ENCODE peak calls at places on chromosome 20, in four cellular contexts. I, F, N and D are unnamed samples.
A peak's percentile ranks its signal among the peaks of the same experiment; 100 is the strongest.

GRCh38 chr20:59891581-59891980 is 41.9 kb downstream of the SYCP2 start:
- DNase-seq in I (no peak), F (no peak), N (no peak), D (no peak)

GRCh38 chr20:53503517-53503919 is 90.1 kb downstream of the ZNF217 start:
- DNase-seq in I (no peak), F (no peak), N (no peak), D (no peak)

GRCh38 chr20:4256886-4257285 is 241.5 kb upstream of the RNF24 start:
- DNase-seq in I (no peak), F (no peak), N (no peak), D (no peak)

GRCh38 chr20:49951160-49951559 is 15.0 kb downstream of the RNF114 start:
- DNase-seq in I (no peak), F (no peak), N (no peak), D (no peak)

GRCh38 chr20:17653835-17654648 is 28.0 kb downstream of the RRBP1 start:
- DNase-seq in I (no peak), F (no peak), N (no peak), D (no peak)

GRCh38 chr20:38098952-38099351 is 65.4 kb downstream of the RPRD1B start:
- DNase-seq in I (no peak), F (no peak), N (no peak), D (no peak)

GRCh38 chr20:58661298-58662141 is 10.4 kb downstream of the STX16 start:
- DNase-seq in I (peak; percentile 2), F (peak; percentile 80), N (no peak), D (no peak)

GRCh38 chr20:37932074-37932473 is 29.1 kb downstream of the VSTM2L start:
- DNase-seq in I (no peak), F (no peak), N (no peak), D (no peak)

GRCh38 chr20:50886184-50886790 is 45.0 kb downstream of the ADNP start:
- DNase-seq in I (no peak), F (no peak), N (no peak), D (no peak)

GRCh38 chr20:37406010-37406998 is 60.4 kb downstream of the SRC start:
- DNase-seq in I (peak; percentile 38), F (no peak), N (no peak), D (peak; percentile 80)

GRCh38 chr20:57707320-57707719 is 2.5 kb downstream of the PMEPA1 start:
- DNase-seq in I (no peak), F (no peak), N (no peak), D (no peak)

GRCh38 chr20:58293453-58293852 is 16.1 kb upstream of the RAB22A start:
- DNase-seq in I (no peak), F (no peak), N (no peak), D (no peak)

GRCh38 chr20:10843161-10843711 is 169.4 kb upstream of the JAG1 start:
- DNase-seq in I (no peak), F (no peak), N (no peak), D (no peak)

GRCh38 chr20:46034039-46034438 is 5.0 kb downstream of the SLC12A5 start:
- DNase-seq in I (no peak), F (no peak), N (no peak), D (no peak)

GRCh38 chr20:45783656-45784294 is 7.9 kb downstream of the WFDC3 start:
- DNase-seq in I (peak; percentile 50), F (no peak), N (no peak), D (no peak)

GRCh38 chr20:15784020-15784419 is 789.2 kb downstream of the KIF16B start:
- DNase-seq in I (no peak), F (no peak), N (no peak), D (no peak)

GRCh38 chr20:10322073-10323012 is 103.7 kb downstream of the SNAP25 start:
- DNase-seq in I (no peak), F (no peak), N (no peak), D (no peak)

GRCh38 chr20:17227199-17227535 is 327 bp downstream of the PCSK2 start:
- DNase-seq in I (no peak), F (no peak), N (no peak), D (no peak)

GRCh38 chr20:61564628-61565027 is 312.6 kb downstream of the CDH4 start:
- DNase-seq in I (no peak), F (no peak), N (no peak), D (no peak)

GRCh38 chr20:37984018-37984785 is 49.1 kb downstream of the TTI1 start:
- DNase-seq in I (no peak), F (no peak), N (no peak), D (no peak)

GRCh38 chr20:4937422-4938319 is 63.6 kb downstream of the SLC23A2 start:
- DNase-seq in I (peak; percentile 25), F (no peak), N (no peak), D (no peak)

GRCh38 chr20:40080059-40080652 is 608.9 kb downstream of the MAFB start:
- DNase-seq in I (peak; percentile 9), F (no peak), N (no peak), D (no peak)
- H3K4me3 ChIP-seq in I (no peak overlapping the region), F (no peak overlapping the region), N (no peak overlapping the region), D (no peak overlapping the region)

DNA sequence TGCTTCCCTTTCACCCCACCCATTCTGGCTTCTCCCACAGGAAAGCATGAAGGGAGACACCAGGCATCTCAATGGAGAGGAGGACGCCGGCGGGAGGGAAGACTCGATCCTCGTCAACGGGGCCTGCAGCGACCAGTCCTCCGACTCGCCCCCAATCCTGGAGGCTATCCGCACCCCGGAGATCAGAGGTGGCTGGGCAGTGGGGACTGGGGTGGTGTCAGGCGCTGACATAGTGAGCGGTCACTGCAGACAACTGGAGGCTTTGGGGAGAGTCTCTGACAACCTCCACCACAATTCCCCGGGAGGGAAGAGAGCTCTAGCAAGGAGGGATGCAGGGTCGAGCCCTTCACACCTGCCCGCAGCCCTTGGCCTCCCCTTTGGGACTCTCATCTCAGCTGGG is 18.1 kb downstream of the DNMT3B start:
- DNase-seq in I (no peak), F (no peak), N (no peak), D (no peak)
- H3K36me3 ChIP-seq in I (no peaks in the 10 kb centered on the region), F (no peaks in the 10 kb centered on the region), N (no peaks in the 10 kb centered on the region), D (no peaks in the 10 kb centered on the region)

GRCh38 chr20:21398505-21399057 is 1.3 kb upstream of the NKX2-4 start:
- DNase-seq in I (no peak), F (no peak), N (no peak), D (no peak)
- H3K27me3 ChIP-seq in I (peaks cover 82% of the 10 kb centered on the region), F (peaks cover 47% of the 10 kb centered on the region), N (peaks cover 13% of the 10 kb centered on the region), D (no peaks in the 10 kb centered on the region)

GRCh38 chr20:34084227-34084923 is 27.7 kb downstream of the EIF2S2 start:
- DNase-seq in I (no peak), F (no peak), N (no peak), D (no peak)
- H3K4me3 ChIP-seq in I (no peak overlapping the region), F (no peak overlapping the region), N (no peak overlapping the region), D (no peak overlapping the region)

DNA sequence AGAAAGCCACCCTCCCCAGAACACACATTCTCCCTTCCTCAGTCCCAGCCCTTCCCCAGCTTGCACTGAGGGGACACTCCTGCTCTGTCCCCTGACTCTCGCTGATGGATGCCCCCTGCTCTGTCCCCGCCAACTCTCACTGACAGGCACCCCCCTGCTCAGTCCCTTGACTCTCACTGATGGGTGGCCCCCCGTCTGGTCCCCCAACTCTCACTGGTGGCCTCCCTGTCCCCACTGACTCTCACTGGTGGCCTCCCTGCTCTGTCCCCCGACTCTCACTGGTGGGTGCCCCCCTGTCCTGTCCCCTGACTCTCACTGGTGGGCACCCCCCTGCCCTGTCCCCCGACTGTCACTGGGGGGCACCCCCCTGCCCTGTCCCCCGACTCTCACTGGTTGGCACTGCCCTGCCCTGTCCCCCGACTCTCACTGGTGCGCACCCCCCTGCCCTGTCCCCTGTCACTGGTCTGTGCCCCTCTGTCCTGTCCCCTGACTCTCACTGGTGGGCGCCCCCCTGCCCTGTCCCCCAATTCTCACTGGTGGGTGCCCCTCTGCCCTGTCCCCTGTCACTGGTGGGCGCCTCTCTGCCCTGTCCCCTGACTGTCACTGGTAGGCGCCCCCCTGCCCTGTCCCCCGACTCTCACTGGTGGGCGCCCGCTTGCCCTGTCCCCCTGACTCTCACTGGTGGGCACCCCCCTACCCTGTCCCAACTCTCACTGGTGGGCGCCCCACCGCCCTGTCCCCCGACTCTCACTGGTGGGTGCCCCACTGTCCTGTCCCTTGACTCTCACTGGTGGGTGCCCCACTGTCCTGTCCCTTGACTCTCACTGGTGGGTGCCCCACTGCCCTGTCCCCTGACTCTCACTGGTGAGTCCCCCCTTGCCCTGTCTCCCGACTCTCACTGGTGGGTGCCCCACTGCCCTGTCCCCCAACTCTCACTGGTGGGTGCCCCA is 60.9 kb downstream of the GINS1 start:
- DNase-seq in I (no peak), F (no peak), N (no peak), D (no peak)
- H3K36me3 ChIP-seq in I (no peaks in the 10 kb centered on the region), F (no peaks in the 10 kb centered on the region), N (no peaks in the 10 kb centered on the region), D (no peaks in the 10 kb centered on the region)

DNA sequence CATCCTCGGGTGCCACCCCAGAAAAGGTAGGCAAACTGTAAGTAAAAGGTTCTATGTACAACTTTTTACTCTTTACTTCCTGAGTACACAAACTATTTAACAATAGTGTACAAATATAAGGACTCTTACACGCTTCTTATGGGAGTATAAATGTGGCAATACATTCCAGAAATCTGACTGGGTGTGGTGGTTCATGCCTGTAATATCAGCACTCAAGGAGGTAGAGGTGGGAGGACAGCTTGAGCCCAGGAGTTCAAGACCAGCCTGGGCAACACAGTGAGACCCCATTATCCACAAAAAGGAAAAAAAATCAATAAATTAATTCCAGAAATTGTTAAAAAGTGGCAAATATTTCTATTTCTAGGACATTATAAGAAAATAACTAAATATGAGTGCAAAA is 48.9 kb downstream of the PIGU start:
- DNase-seq in I (no peak), F (no peak), N (no peak), D (no peak)
- H3K27me3 ChIP-seq in I (no peaks in the 10 kb centered on the region), F (no peaks in the 10 kb centered on the region), N (no peaks in the 10 kb centered on the region), D (no peaks in the 10 kb centered on the region)

DNA sequence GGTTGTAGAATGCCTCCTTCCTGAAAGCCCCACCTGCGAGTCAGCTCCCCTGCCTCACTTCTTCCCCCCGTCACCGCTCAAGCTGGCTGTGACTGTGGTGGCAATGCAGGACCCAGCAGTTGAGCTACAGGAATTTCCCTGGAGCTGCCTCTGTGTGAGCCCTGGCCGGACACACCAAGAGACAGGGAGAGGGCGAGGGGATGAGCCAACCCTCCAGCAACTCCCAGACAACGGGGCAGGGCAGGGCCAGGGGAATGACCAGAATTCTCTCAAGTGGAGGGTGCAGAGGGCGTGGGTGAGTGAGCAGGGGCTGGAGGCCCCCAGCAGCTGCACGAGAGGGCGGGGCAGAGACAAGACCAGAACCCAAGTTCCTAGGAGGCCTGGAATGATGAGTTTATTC is 4.9 kb upstream of the ARFGAP1 start:
- DNase-seq in I (no peak), F (no peak), N (no peak), D (no peak)
- H3K4me3 ChIP-seq in I (no peak overlapping the region), F (no peak overlapping the region), N (no peak overlapping the region), D (no peak overlapping the region)

GRCh38 chr20:23367770-23368169 is 5.8 kb downstream of the GZF1 start:
- DNase-seq in I (no peak), F (no peak), N (no peak), D (no peak)
- H3K36me3 ChIP-seq in I (peaks cover 18% of the 10 kb centered on the region), F (no peaks in the 10 kb centered on the region), N (peaks cover 27% of the 10 kb centered on the region), D (peaks cover 18% of the 10 kb centered on the region)

GRCh38 chr20:43448748-43449535 is 8.8 kb upstream of the SRSF6 start:
- DNase-seq in I (peak; percentile 54), F (peak; percentile 33), N (peak; percentile 13), D (no peak)
- H3K27me3 ChIP-seq in I (no peaks in the 10 kb centered on the region), F (no peaks in the 10 kb centered on the region), N (no peaks in the 10 kb centered on the region), D (no peaks in the 10 kb centered on the region)